ENCODE peak calls at places on chromosomes 16 and 17, in nine cellular contexts. K is testis, O is B cell, I is adrenal gland, J is A549, T is astrocyte of the spinal cord, F is HCT116, R is AG04450, S is HFFc6. M is an unnamed sample.

GRCh38 chr17:13181683-13182082 is 163.9 kb upstream of the ELAC2 start:
- DNase-seq in K (no peak), O (no peak), I (no peak), J (no peak), T (no peak), F (no peak), R (no peak), S (no peak), M (no peak)

GRCh38 chr16:65896448-65897153 is 469.9 kb upstream of the CDH5 start:
- DNase-seq in K (no peak), O (no peak), I (no peak), J (no peak), T (no peak), F (no peak), R (no peak), S (no peak), M (no peak)

GRCh38 chr17:2837147-2837561 is 40.9 kb downstream of the RAP1GAP2 start:
- DNase-seq in K (no peak), O (peak), I (no peak), J (no peak), T (no peak), F (no peak), R (no peak), S (no peak), M (peak)

GRCh38 chr17:9837551-9838471 is 12.1 kb downstream of the GLP2R start:
- DNase-seq in K (peak), O (no peak), I (peak), J (peak), T (peak), F (no peak), R (no peak), S (peak), M (no peak)

GRCh38 chr16:1820973-1821290 is 5.7 kb downstream of the HAGH start:
- DNase-seq in K (no peak), O (no peak), I (no peak), J (no peak), T (no peak), F (no peak), R (no peak), S (no peak), M (no peak)

GRCh38 chr17:1649844-1650409 is at the start of gene RILP:
- DNase-seq in K (peak), O (no peak), I (peak), J (peak), T (peak), F (peak), R (no peak), S (no peak), M (peak)

GRCh38 chr16:47069841-47070584 is 73.7 kb downstream of the NETO2 start:
- DNase-seq in K (no peak), O (no peak), I (no peak), J (no peak), T (no peak), F (no peak), R (no peak), S (no peak), M (no peak)

GRCh38 chr16:1497014-1497598 is 3.9 kb downstream of the TELO2 start:
- DNase-seq in K (no peak), O (no peak), I (no peak), J (no peak), T (no peak), F (no peak), R (no peak), S (no peak), M (no peak)

GRCh38 chr17:77569846-77570564 is 388.5 kb upstream of the TNRC6C start:
- DNase-seq in K (no peak), O (no peak), I (no peak), J (no peak), T (no peak), F (no peak), R (no peak), S (no peak), M (no peak)

GRCh38 chr17:8100763-8101162 is 13.2 kb upstream of the ALOX12B start:
- DNase-seq in K (no peak), O (no peak), I (no peak), J (no peak), T (no peak), F (no peak), R (no peak), S (no peak), M (no peak)

GRCh38 chr16:47577029-47577428 is 115.9 kb downstream of the PHKB start:
- DNase-seq in K (no peak), O (no peak), I (no peak), J (no peak), T (no peak), F (no peak), R (no peak), S (no peak), M (no peak)

GRCh38 chr17:354651-355556 is 2.3 kb upstream of the RPH3AL start:
- DNase-seq in K (no peak), O (no peak), I (no peak), J (no peak), T (no peak), F (no peak), R (no peak), S (no peak), M (no peak)

GRCh38 chr17:79970576-79971068 is 65.0 kb downstream of the TBC1D16 start:
- DNase-seq in K (peak), O (peak), I (peak), J (no peak), T (no peak), F (peak), R (no peak), S (no peak), M (no peak)

GRCh38 chr17:9195346-9195870 is 174.1 kb downstream of the NTN1 start:
- DNase-seq in K (no peak), O (peak), I (no peak), J (no peak), T (no peak), F (no peak), R (no peak), S (no peak), M (no peak)

GRCh38 chr17:78151514-78152008 is 5.4 kb downstream of the C17orf99 start:
- DNase-seq in K (no peak), O (no peak), I (no peak), J (peak), T (no peak), F (no peak), R (no peak), S (no peak), M (no peak)

GRCh38 chr17:77700165-77700881 is 258.2 kb upstream of the TNRC6C start:
- DNase-seq in K (no peak), O (no peak), I (no peak), J (no peak), T (no peak), F (no peak), R (no peak), S (no peak), M (no peak)

GRCh38 chr17:64736804-64737492 is 74.8 kb upstream of the SMURF2 start:
- DNase-seq in K (peak), O (no peak), I (peak), J (no peak), T (peak), F (peak), R (peak), S (peak), M (no peak)

GRCh38 chr17:38508570-38508950 is 80.3 kb downstream of the ARHGAP23 start:
- DNase-seq in K (no peak), O (no peak), I (peak), J (no peak), T (no peak), F (no peak), R (no peak), S (no peak), M (no peak)

GRCh38 chr16:19883296-19883951 is 1.2 kb downstream of the GPRC5B start:
- DNase-seq in K (peak), O (no peak), I (peak), J (no peak), T (peak), F (no peak), R (no peak), S (no peak), M (no peak)

GRCh38 chr17:72838581-72838980 is 253.9 kb downstream of the SLC39A11 start:
- DNase-seq in K (no peak), O (no peak), I (no peak), J (no peak), T (no peak), F (no peak), R (no peak), S (no peak), M (no peak)

GRCh38 chr17:76237859-76238313 is 2.4 kb downstream of the RNF157 start:
- DNase-seq in K (no peak), O (no peak), I (no peak), J (no peak), T (no peak), F (no peak), R (no peak), S (no peak), M (no peak)

GRCh38 chr17:73747221-73748002 is 103.2 kb upstream of the SDK2 start:
- DNase-seq in K (no peak), O (no peak), I (no peak), J (no peak), T (no peak), F (no peak), R (no peak), S (no peak), M (no peak)

GRCh38 chr17:26774291-26775218 is 519.4 kb upstream of the WSB1 start:
- DNase-seq in K (no peak), O (no peak), I (no peak), J (no peak), T (no peak), F (no peak), R (no peak), S (no peak), M (no peak)

GRCh38 chr16:50495673-50496072 is 52.5 kb upstream of the NKD1 start:
- DNase-seq in K (no peak), O (no peak), I (no peak), J (no peak), T (no peak), F (no peak), R (no peak), S (no peak), M (no peak)

GRCh38 chr17:29116652-29117439 is 63.4 kb downstream of the MYO18A start:
- DNase-seq in K (peak), O (peak), I (peak), J (peak), T (peak), F (no peak), R (no peak), S (peak), M (peak)

GRCh38 chr16:81994485-81994884 is 16.8 kb downstream of the SDR42E1 start:
- DNase-seq in K (no peak), O (no peak), I (no peak), J (peak), T (no peak), F (no peak), R (no peak), S (no peak), M (no peak)

GRCh38 chr16:67166883-67167168 is 2.3 kb downstream of the HSF4 start:
- DNase-seq in K (no peak), O (no peak), I (no peak), J (no peak), T (no peak), F (no peak), R (no peak), S (no peak), M (no peak)

GRCh38 chr16:84281077-84281476 is 13.6 kb upstream of the WFDC1 start:
- DNase-seq in K (peak), O (no peak), I (no peak), J (no peak), T (no peak), F (peak), R (no peak), S (peak), M (peak)

GRCh38 chr17:39699818-39700147 is at the start of gene ERBB2:
- DNase-seq in K (peak), O (no peak), I (peak), J (peak), T (peak), F (peak), R (peak), S (peak), M (no peak)

GRCh38 chr17:75476274-75476673 is 19.8 kb downstream of the TMEM94 start:
- DNase-seq in K (peak), O (no peak), I (peak), J (no peak), T (peak), F (no peak), R (peak), S (no peak), M (no peak)

GRCh38 chr16:31142109-31143035 is 6.8 kb upstream of the PRSS8 start:
- DNase-seq in K (peak), O (peak), I (peak), J (peak), T (peak), F (peak), R (peak), S (peak), M (peak)

GRCh38 chr17:38747385-38748328 is 479 bp downstream of the PCGF2 start:
- DNase-seq in K (no peak), O (no peak), I (peak), J (no peak), T (no peak), F (no peak), R (no peak), S (no peak), M (peak)

GRCh38 chr16:86096850-86097249 is 197.9 kb downstream of the IRF8 start:
- DNase-seq in K (no peak), O (no peak), I (no peak), J (no peak), T (no peak), F (no peak), R (no peak), S (no peak), M (no peak)

GRCh38 chr16:86024210-86024609 is 125.2 kb downstream of the IRF8 start:
- DNase-seq in K (no peak), O (no peak), I (no peak), J (no peak), T (no peak), F (no peak), R (no peak), S (no peak), M (no peak)

GRCh38 chr16:16861546-16861945 is 482.6 kb downstream of the NPIPA7 start:
- DNase-seq in K (peak), O (peak), I (peak), J (peak), T (peak), F (peak), R (peak), S (peak), M (peak)

GRCh38 chr16:73053379-73054130 is 5.6 kb upstream of the ZFHX3 start:
- DNase-seq in K (no peak), O (no peak), I (no peak), J (peak), T (peak), F (peak), R (no peak), S (no peak), M (no peak)

GRCh38 chr16:17414916-17415315 is 55.8 kb downstream of the XYLT1 start:
- DNase-seq in K (no peak), O (no peak), I (no peak), J (no peak), T (no peak), F (no peak), R (no peak), S (no peak), M (no peak)

GRCh38 chr17:11555530-11555929 is 42.7 kb upstream of the DNAH9 start:
- DNase-seq in K (no peak), O (no peak), I (no peak), J (no peak), T (no peak), F (no peak), R (no peak), S (no peak), M (no peak)

GRCh38 chr16:14489460-14489859 is 140.6 kb downstream of the PARN start:
- DNase-seq in K (no peak), O (no peak), I (peak), J (peak), T (no peak), F (peak), R (no peak), S (no peak), M (no peak)
- TF ChIP-seq CTCF in K (peak), O (no peak), I (peak), J (no peak), T (peak), F (peak), R (peak), S (peak), M (no peak)

GRCh38 chr17:82345151-82345976 is 11.8 kb upstream of the SECTM1 start:
- DNase-seq in K (no peak), O (no peak), I (no peak), J (no peak), T (no peak), F (no peak), R (no peak), S (no peak), M (no peak)

GRCh38 chr17:82346342-82347300 is 12.4 kb upstream of the TEX19 start:
- DNase-seq in K (no peak), O (no peak), I (no peak), J (no peak), T (no peak), F (no peak), R (no peak), S (no peak), M (no peak)

GRCh38 chr17:82343560-82343959 is 10.0 kb upstream of the SECTM1 start:
- DNase-seq in K (no peak), O (no peak), I (no peak), J (no peak), T (no peak), F (no peak), R (no peak), S (no peak), M (no peak)

GRCh38 chr17:82342361-82343079 is 9.0 kb upstream of the SECTM1 start:
- DNase-seq in K (no peak), O (no peak), I (no peak), J (no peak), T (no peak), F (no peak), R (no peak), S (no peak), M (no peak)

GRCh38 chr17:82344175-82344907 is 10.8 kb upstream of the SECTM1 start:
- DNase-seq in K (no peak), O (no peak), I (no peak), J (no peak), T (no peak), F (no peak), R (no peak), S (no peak), M (no peak)
- TF ChIP-seq CTCF in K (no peak), O (no peak), I (no peak), J (no peak), T (no peak), F (no peak), R (no peak), S (no peak), M (no peak)

DNA sequence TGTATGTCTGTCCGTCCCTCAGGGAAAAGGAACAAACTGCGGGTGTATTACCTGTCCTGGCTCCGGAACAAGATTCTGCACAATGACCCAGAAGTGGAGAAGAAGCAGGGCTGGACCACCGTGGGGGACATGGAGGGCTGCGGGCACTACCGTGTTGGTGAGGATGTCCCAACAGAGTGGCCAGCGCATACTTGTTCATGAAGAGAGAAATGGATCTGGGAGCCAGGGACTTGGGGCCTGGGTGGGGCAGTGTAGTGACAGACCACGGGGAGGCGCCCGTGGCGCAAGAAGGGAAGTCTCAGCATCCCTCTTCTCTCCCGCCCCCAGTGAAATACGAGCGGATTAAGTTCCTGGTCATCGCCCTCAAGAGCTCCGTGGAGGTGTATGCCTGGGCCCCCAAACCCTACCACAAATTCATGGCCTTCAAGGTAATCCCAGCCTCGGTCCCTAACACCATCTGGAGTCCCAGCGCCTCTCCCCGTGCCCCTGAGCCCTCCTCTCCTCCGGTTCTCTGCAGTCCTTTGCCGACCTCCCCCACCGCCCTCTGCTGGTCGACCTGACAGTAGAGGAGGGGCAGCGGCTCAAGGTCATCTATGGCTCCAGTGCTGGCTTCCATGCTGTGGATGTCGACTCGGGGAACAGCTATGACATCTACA is 3.5 kb upstream of the C17orf107 start:
- DNase-seq in K (no peak), O (no peak), I (no peak), J (no peak), T (no peak), F (no peak), R (no peak), S (no peak), M (no peak)
- TF ChIP-seq CTCF in K (no peak), O (no peak), I (no peak), J (no peak), T (peak), F (no peak), R (peak), S (peak), M (no peak)

GRCh38 chr17:43170766-43171681 is at the start of gene NBR1:
- DNase-seq in K (peak), O (peak), I (peak), J (peak), T (peak), F (peak), R (peak), S (peak), M (peak)
- TF ChIP-seq CTCF in K (no peak), O (no peak), I (no peak), J (no peak), T (peak), F (peak), R (peak), S (peak), M (peak)

GRCh38 chr16:386641-387156 is 4.9 kb upstream of the PGAP6 start:
- DNase-seq in K (peak), O (no peak), I (no peak), J (no peak), T (no peak), F (no peak), R (no peak), S (no peak), M (no peak)
- TF ChIP-seq CTCF in K (no peak), O (no peak), I (no peak), J (peak), T (no peak), F (no peak), R (no peak), S (no peak), M (no peak)

DNA sequence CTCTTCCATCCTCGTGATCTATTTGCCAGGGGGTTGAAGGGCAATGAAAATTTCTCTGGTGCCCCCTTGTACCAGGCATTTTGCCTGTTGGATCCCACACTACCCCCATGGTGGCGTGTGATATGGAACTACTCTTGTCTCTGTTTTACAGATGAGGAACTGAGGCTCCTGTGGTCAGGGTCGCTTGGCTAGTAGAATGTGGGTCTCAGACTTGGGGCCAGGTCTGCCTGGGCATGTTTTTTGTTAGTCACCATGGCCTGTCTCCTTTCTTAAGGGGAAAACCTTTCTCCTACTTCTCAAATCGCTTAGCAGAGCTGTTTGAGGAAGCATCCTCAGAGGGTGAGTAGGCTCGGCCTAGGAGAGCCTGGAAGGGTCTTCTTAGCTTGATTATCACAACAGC is 51.2 kb downstream of the CLEC16A start:
- DNase-seq in K (no peak), O (no peak), I (no peak), J (no peak), T (no peak), F (no peak), R (no peak), S (no peak), M (no peak)
- TF ChIP-seq CTCF in K (no peak), O (no peak), I (no peak), J (no peak), T (no peak), F (no peak), R (no peak), S (no peak), M (no peak)

DNA sequence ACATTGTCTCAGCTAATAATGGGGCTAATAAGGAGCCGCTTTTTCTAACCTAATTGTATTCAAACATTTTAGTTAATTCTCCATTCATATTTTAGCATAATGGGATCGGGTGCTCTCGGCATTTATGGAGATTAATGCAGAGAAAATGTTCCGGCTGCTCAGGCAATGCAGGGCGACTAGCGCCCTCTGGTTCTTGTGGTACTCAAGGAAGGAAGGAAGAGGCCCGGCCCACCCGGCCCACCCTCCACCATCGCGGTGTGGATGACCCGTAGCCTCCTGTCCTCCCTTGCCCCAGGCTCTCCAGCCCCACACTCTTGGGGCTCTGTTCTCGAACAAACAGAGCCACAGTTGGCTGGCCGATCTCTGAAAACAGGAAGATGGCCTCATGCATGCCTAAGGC is 21.1 kb upstream of the ABCC3 start:
- DNase-seq in K (no peak), O (no peak), I (no peak), J (no peak), T (no peak), F (no peak), R (no peak), S (no peak), M (no peak)
- TF ChIP-seq CTCF in K (no peak), O (no peak), I (no peak), J (no peak), T (no peak), F (peak), R (no peak), S (peak), M (no peak)

M was measured in GM13976.